ENCODE peak calls at places on chromosomes 6 and 20, in six cellular contexts. L, Y, R, E, H and W are unnamed samples.

GRCh38 chr20:1664911-1665310 is 7.3 kb upstream of the SIRPG start:
- DNase-seq in Y (no peak), R (peak; percentile 47), H (no peak), L (no peak), E (no peak), W (no peak)

GRCh38 chr20:62388839-62389600 is 2.1 kb downstream of the RPS21 start:
- DNase-seq in L (no peak), R (no peak), E (no peak), H (no peak), Y (no peak), W (no peak)

GRCh38 chr6:26296857-26297648 is 67.9 kb upstream of the BTN3A2 start:
- DNase-seq in Y (no peak), H (no peak), L (no peak), E (no peak), R (no peak), W (no peak)

GRCh38 chr20:37329481-37330165 is 16.3 kb upstream of the SRC start:
- DNase-seq in H (no peak), R (no peak), E (no peak), L (no peak), Y (no peak), W (no peak)

GRCh38 chr6:14517536-14518105 is 400.0 kb downstream of the CD83 start:
- DNase-seq in L (no peak), H (no peak), Y (peak; percentile 20), R (no peak), E (no peak), W (no peak)

GRCh38 chr20:49572857-49573256 is 4.9 kb upstream of the PTGIS start:
- DNase-seq in R (no peak), Y (no peak), H (no peak), L (peak; percentile 68), E (no peak), W (no peak)

GRCh38 chr6:90466191-90466940 is 120.5 kb downstream of the MAP3K7 start:
- DNase-seq in Y (no peak), R (no peak), E (no peak), H (no peak), L (no peak), W (no peak)

GRCh38 chr6:140979642-140980091 is 1153.1 kb upstream of the GJE1 start:
- DNase-seq in L (no peak), H (peak; percentile 64), E (peak; percentile 95), R (no peak), Y (peak; percentile 39), W (no peak)

GRCh38 chr20:40010483-40010882 is 678.6 kb downstream of the MAFB start:
- DNase-seq in L (no peak), Y (peak; percentile 38), R (no peak), H (no peak), E (no peak), W (no peak)

GRCh38 chr6:43074847-43075741 is 1.0 kb upstream of the PTK7 start:
- DNase-seq in Y (no peak), L (peak; percentile 45), R (no peak), H (no peak), E (peak; percentile 96), W (no peak)

GRCh38 chr6:66328181-66328580 is 621.2 kb upstream of the EYS start:
- DNase-seq in R (no peak), H (no peak), L (no peak), Y (no peak), E (no peak), W (peak; percentile 26)

GRCh38 chr6:108762394-108762793 is 85.8 kb upstream of the ARMC2 start:
- DNase-seq in E (no peak), R (no peak), Y (no peak), L (no peak), H (no peak), W (no peak)

GRCh38 chr6:133746417-133746770 is 142.5 kb upstream of the TCF21 start:
- DNase-seq in Y (no peak), H (no peak), R (no peak), L (no peak), E (no peak), W (no peak)

GRCh38 chr6:156949376-156949775 is 172.2 kb downstream of the ARID1B start:
- DNase-seq in H (no peak), R (no peak), L (no peak), Y (no peak), E (peak; percentile 64), W (peak; percentile 74)

GRCh38 chr6:33064723-33065122 is 8.7 kb downstream of the HLA-DPA1 start:
- DNase-seq in L (no peak), R (no peak), H (no peak), Y (no peak), E (no peak), W (no peak)

GRCh38 chr6:119267506-119267905 is 82.1 kb downstream of the MAN1A1 start:
- DNase-seq in H (no peak), E (no peak), L (no peak), R (no peak), Y (no peak), W (no peak)

GRCh38 chr6:169495601-169496000 is 206.2 kb downstream of the WDR27 start:
- DNase-seq in L (no peak), R (no peak), H (no peak), E (peak; percentile 54), Y (no peak), W (no peak)

GRCh38 chr6:138289739-138290138 is 71.4 kb upstream of the PBOV1 start:
- DNase-seq in H (no peak), R (no peak), E (no peak), Y (no peak), L (peak; percentile 60), W (no peak)

DNA sequence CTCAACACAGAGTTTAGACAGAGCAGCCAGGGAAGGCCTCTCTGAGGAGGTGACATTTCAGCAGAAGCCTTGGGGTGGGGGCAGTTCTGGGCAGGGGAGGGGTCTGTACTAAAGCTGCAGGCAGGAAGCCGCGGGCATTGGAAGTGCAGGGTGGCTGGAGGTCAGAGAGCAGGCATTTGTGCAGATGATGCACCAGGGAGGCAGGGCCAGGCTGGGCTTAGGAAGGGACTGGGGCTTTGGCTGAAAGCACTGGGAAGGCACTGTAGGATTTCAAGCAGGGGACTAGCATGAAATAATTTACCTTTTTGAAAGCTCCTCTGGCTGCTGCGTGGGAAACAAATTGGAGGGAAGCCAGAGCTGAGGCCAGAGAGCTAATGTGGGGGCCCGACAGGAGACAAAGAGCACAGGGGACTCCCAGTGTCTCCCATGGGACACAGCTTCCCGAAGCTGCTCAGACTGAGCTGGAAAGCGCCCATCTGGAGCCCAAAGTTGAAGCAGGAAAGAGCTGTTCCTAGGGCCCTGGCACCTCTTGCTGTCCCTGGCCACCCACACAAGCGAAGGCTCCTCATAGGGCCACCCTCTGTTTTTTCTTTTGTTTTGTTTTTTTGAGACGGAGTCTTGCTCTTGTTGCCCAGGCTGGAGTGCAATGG is 19.3 kb downstream of the ADA start:
- DNase-seq in R (no peak), E (no peak), Y (no peak), L (no peak), H (no peak), W (no peak)
- H3K27ac ChIP-seq in R (no peak overlapping the region), E (no peak overlapping the region), Y (no peak overlapping the region), L (no peak overlapping the region), H (no peak overlapping the region), W (no peak overlapping the region)

DNA sequence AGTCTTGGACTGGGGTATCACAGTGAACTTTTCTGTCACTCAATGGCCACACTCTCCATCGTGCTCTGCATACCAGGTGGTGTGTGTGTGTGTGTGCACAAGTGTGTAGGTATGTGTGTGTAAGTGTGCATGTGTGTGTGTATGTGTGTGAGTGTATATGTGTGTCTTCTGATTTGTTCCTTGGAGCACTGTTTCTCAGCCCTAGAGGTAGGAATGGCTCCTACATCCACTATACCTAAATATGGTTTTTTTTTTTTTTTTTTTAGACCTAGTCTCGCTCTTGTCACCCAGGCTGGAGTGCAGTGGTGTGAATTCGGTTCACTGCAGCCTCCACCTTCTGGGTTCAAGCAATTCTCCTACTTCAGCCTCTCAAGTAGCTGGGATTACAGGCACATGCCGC is 236.6 kb downstream of the PHF3 start:
- DNase-seq in L (no peak), E (no peak), R (no peak), Y (no peak), H (no peak), W (no peak)
- TF ChIP-seq CTCF in L (no peak), E (no peak), R (no peak), Y (no peak), H (no peak), W (no peak)

GRCh38 chr6:41733349-41733706 is 2.1 kb downstream of the TFEB start:
- DNase-seq in Y (no peak), E (no peak), L (no peak), H (no peak), R (no peak), W (no peak)
- H3K27ac ChIP-seq in Y (peak overlapping the region; percentile 99), E (peak overlapping the region; percentile 64), L (no peak overlapping the region), H (peak overlapping the region; percentile 98), R (peak overlapping the region; percentile 54), W (peak overlapping the region; percentile 98)

GRCh38 chr20:16749573-16749972 is 1.4 kb downstream of the OTOR start:
- DNase-seq in H (no peak), R (no peak), Y (no peak), E (no peak), L (peak; percentile 78), W (no peak)
- TF ChIP-seq CTCF in H (no peak), R (no peak), Y (no peak), E (no peak), L (peak; percentile 68), W (no peak)